ENCODE peak calls at places on chromosomes 6 and 20, in four cellular contexts. I, F, U and R are unnamed samples.

GRCh38 chr20:63337786-63338420 is 23.2 kb downstream of the CHRNA4 start:
- DNase-seq in F (no peak), U (no peak), I (no peak), R (peak)

GRCh38 chr6:95083506-95083905 is 493.8 kb upstream of the MANEA start:
- DNase-seq in F (no peak), U (no peak), I (no peak), R (no peak)

GRCh38 chr6:160882741-160883340 is 108.7 kb upstream of the MAP3K4 start:
- DNase-seq in F (no peak), U (no peak), I (no peak), R (no peak)

GRCh38 chr6:89956182-89956581 is 61.9 kb downstream of the GJA10 start:
- DNase-seq in I (no peak), U (no peak), F (no peak), R (no peak)

GRCh38 chr6:70415247-70415646 is 1.9 kb downstream of the FAM135A start:
- DNase-seq in I (no peak), F (no peak), U (no peak), R (no peak)

GRCh38 chr6:75488026-75488425 is 5.6 kb downstream of the FILIP1 start:
- DNase-seq in F (no peak), I (no peak), U (no peak), R (no peak)

GRCh38 chr20:37798312-37798711 is 104.5 kb downstream of the CTNNBL1 start:
- DNase-seq in U (no peak), F (no peak), I (no peak), R (no peak)

GRCh38 chr20:7748624-7749023 is 191.6 kb downstream of the HAO1 start:
- DNase-seq in U (no peak), F (no peak), I (no peak), R (no peak)

GRCh38 chr20:35992713-35993335 is 24.4 kb downstream of the CNBD2 start:
- DNase-seq in U (peak), I (peak), F (no peak), R (peak)

GRCh38 chr6:107729098-107729497 is 95.0 kb downstream of the SCML4 start:
- DNase-seq in U (no peak), F (no peak), I (no peak), R (no peak)

GRCh38 chr6:107732461-107732860 is 91.7 kb downstream of the SCML4 start:
- DNase-seq in I (no peak), F (no peak), U (no peak), R (no peak)

GRCh38 chr6:107731422-107732319 is 92.4 kb downstream of the SCML4 start:
- DNase-seq in U (no peak), I (no peak), F (no peak), R (no peak)

GRCh38 chr6:107730106-107730505 is 94.0 kb downstream of the SCML4 start:
- DNase-seq in F (no peak), U (no peak), I (no peak), R (no peak)

GRCh38 chr6:107730683-107731314 is 93.3 kb downstream of the SCML4 start:
- DNase-seq in U (no peak), I (no peak), F (no peak), R (no peak)
- TF ChIP-seq JUND in U (no peak), I (no peak), F (no peak), R (no peak)

GRCh38 chr20:19807901-19808300 is 49.8 kb downstream of the RIN2 start:
- DNase-seq in U (no peak), F (no peak), I (no peak), R (no peak)

GRCh38 chr20:19799325-19799724 is 41.3 kb downstream of the RIN2 start:
- DNase-seq in I (no peak), U (no peak), F (no peak), R (no peak)

GRCh38 chr20:19806806-19807691 is 49.0 kb downstream of the RIN2 start:
- DNase-seq in F (no peak), I (no peak), U (no peak), R (no peak)

GRCh38 chr20:19802099-19802491 is 44.0 kb downstream of the RIN2 start:
- DNase-seq in F (no peak), I (no peak), U (no peak), R (no peak)

DNA sequence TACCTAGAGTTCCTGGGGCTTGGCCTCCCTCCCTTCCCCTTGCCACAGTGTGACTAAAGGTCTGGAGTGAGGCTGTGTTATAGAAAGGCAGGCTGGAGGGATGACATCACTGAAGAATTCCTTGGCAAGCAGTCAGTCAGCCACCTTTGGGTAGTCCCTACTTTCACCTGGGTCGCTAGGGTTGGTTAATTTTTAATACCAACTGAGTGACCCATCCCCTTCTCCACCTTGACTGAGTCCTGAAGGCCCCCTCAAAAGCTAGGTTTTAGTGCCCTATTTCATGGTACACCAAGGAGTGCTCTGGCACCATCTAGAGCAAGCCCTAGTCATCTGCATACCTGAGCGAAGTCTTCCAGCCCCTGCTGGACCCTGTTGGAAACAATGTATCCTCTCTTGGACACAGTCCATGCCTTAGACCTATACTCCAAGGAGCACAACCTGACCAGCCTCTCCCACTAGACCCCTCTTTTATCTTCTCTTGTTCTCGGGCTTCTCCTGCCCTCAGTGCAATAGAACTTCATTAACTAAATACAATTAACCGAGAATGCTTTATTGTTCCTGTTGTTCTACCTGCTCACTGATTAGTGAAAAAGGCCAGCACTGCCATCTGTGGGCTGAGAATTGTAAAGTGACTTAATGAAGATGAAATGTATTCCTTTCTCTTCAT is 44.6 kb downstream of the RIN2 start:
- DNase-seq in U (peak), F (no peak), I (no peak), R (peak)
- TF ChIP-seq JUND in U (no peak), F (no peak), I (no peak), R (no peak)

GRCh38 chr6:159766923-159767322 is 5.1 kb downstream of the ACAT2 start:
- DNase-seq in F (no peak), I (no peak), U (no peak), R (no peak)
- TF ChIP-seq JUND in F (no peak), I (no peak), U (no peak), R (no peak)

DNA sequence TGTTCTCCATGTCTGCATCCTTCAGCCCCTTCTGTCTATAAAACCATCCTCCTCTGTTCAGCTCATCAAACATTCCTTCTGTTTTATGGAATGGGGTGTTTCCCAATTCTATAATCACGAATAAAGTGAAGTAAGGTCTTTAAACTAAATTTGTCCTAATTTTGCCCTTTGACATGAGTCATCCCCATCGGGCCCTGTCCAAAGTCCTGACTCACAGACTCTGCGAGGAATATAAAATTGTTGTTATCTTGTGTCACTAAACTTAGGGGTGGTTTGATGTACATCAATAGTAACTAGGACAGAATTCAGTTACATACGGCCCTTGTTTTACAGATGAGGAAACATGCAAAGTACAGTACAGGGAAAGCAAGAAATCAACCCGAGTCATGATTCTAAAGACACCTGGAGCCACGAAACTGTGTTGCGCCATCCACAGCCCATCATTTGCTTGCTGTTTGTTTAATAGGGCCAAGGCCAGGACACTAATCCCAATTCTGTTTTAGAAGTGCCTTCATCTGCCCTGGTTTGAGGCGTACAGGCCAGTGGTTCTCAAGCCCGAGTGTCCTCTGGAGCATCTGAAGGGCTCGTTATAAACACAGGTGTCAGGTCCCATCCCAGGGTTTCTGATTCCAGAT is 2.8 kb downstream of the ACSS1 start:
- DNase-seq in I (peak), F (no peak), U (no peak), R (no peak)
- TF ChIP-seq JUND in I (peak), F (peak), U (no peak), R (no peak)

GRCh38 chr6:44454198-44454597 is 66.7 kb downstream of the CDC5L start:
- DNase-seq in F (no peak), I (no peak), U (no peak), R (no peak)

GRCh38 chr6:44458551-44458950 is 71.0 kb downstream of the CDC5L start:
- DNase-seq in F (no peak), U (no peak), I (no peak), R (no peak)

GRCh38 chr6:44456070-44456965 is 68.8 kb downstream of the CDC5L start:
- DNase-seq in I (peak), F (no peak), U (peak), R (peak)

GRCh38 chr6:44456966-44457292 is 69.4 kb downstream of the CDC5L start:
- DNase-seq in I (no peak), U (no peak), F (no peak), R (no peak)

GRCh38 chr6:44457606-44458005 is 70.1 kb downstream of the CDC5L start:
- DNase-seq in F (no peak), U (no peak), I (no peak), R (no peak)
- TF ChIP-seq JUND in F (no peak), U (no peak), I (no peak), R (no peak)

DNA sequence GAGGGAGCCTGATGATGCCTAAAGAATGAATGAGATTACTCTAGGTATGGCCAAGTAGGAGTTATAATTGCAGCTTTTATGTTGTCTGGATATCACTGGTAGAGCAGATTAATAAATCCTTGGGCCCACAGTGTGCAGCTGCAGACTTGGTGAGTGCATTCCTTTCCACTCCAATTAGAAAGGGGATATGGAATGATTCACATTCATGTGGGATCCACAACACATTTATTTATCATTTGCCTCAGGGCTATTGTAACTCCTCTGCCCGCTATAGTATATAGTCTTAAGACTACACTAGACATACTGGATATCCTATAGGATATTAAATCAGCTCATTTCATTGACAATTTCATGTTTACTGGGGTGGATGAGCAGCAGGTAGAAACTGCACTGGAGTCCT is 11.6 kb upstream of the HLA-G start:
- DNase-seq in F (no peak), U (no peak), I (no peak), R (no peak)
- TF ChIP-seq JUND in F (no peak), U (no peak), I (no peak), R (no peak)

GRCh38 chr20:47352332-47353223 is 3.9 kb downstream of the ZMYND8 start:
- DNase-seq in U (no peak), F (no peak), I (no peak), R (no peak)
- TF ChIP-seq JUND in U (no peak), F (no peak), I (peak), R (no peak)

GRCh38 chr20:49507741-49508434 is 25.4 kb upstream of the KCNB1 start:
- DNase-seq in F (no peak), U (no peak), I (no peak), R (no peak)
- TF ChIP-seq JUND in F (no peak), U (no peak), I (no peak), R (no peak)

DNA sequence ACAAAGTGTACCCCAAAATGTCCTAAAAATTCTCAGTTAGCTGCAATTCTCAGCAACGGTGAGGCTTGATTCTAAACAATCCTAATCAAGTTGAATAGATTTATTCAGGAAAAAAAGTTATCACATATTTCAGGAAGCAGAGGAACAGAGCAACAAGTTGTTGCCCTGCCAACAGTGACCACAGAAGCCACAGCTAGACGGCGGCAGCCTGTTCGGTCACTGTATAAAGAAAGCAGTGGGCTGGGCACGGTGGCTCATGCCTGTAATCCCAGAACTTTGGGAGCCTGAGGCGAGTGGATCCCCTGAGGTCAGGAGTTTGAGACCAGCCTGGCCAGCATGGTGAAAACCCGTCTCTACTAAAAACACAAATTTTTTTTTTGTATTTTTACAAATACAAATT is 171.2 kb upstream of the BMP5 start:
- DNase-seq in U (no peak), I (no peak), F (no peak), R (peak)
- TF ChIP-seq JUND in U (no peak), I (no peak), F (no peak), R (no peak)